ENCODE peak calls at places on chromosomes 11 and 22, in eight cellular contexts. One of them, this sample, is unnamed.

GRCh38 chr11:66190776-66191175 is 77.7 kb upstream of the RAB1B start:
- DNase-seq in endothelial cell of umbilical vein: no peak
- DNase-seq in vagina: no peak
- DNase-seq in HCT116: no peak
- DNase-seq in stomach: peak; percentile 57
- DNase-seq in transverse colon: peak; percentile 9
- DNase-seq in Panc1: no peak
- DNase-seq in K562: peak; percentile 16
- DNase-seq in this sample: no peak

GRCh38 chr22:50145741-50146439 is 24.6 kb upstream of the PANX2 start:
- DNase-seq in endothelial cell of umbilical vein: no peak
- DNase-seq in vagina: no peak
- DNase-seq in HCT116: no peak
- DNase-seq in stomach: no peak
- DNase-seq in transverse colon: no peak
- DNase-seq in Panc1: no peak
- DNase-seq in K562: no peak
- DNase-seq in this sample: no peak

GRCh38 chr11:126892781-126893180 is 107.8 kb downstream of the KIRREL3 start:
- DNase-seq in endothelial cell of umbilical vein: no peak
- DNase-seq in vagina: no peak
- DNase-seq in HCT116: no peak
- DNase-seq in stomach: no peak
- DNase-seq in transverse colon: no peak
- DNase-seq in Panc1: no peak
- DNase-seq in K562: no peak
- DNase-seq in this sample: no peak

GRCh38 chr11:126426820-126427749 is 71.6 kb downstream of the ST3GAL4 start:
- DNase-seq in endothelial cell of umbilical vein: no peak
- DNase-seq in vagina: no peak
- DNase-seq in HCT116: no peak
- DNase-seq in stomach: no peak
- DNase-seq in transverse colon: no peak
- DNase-seq in Panc1: no peak
- DNase-seq in K562: no peak
- DNase-seq in this sample: no peak

GRCh38 chr11:64036081-64037026 is 623 bp downstream of the FLRT1 start:
- DNase-seq in endothelial cell of umbilical vein: no peak
- DNase-seq in vagina: no peak
- DNase-seq in HCT116: no peak
- DNase-seq in stomach: no peak
- DNase-seq in transverse colon: no peak
- DNase-seq in Panc1: no peak
- DNase-seq in K562: no peak
- DNase-seq in this sample: no peak

GRCh38 chr11:33802414-33802950 is 28.2 kb upstream of the FBXO3 start:
- DNase-seq in endothelial cell of umbilical vein: peak; percentile 72
- DNase-seq in vagina: no peak
- DNase-seq in HCT116: peak; percentile 85
- DNase-seq in stomach: peak; percentile 58
- DNase-seq in transverse colon: peak; percentile 49
- DNase-seq in Panc1: peak; percentile 61
- DNase-seq in K562: no peak
- DNase-seq in this sample: no peak

GRCh38 chr11:73030130-73030529 is 112.0 kb downstream of the FCHSD2 start:
- DNase-seq in endothelial cell of umbilical vein: no peak
- DNase-seq in vagina: no peak
- DNase-seq in HCT116: no peak
- DNase-seq in stomach: no peak
- DNase-seq in transverse colon: no peak
- DNase-seq in Panc1: no peak
- DNase-seq in K562: no peak
- DNase-seq in this sample: no peak

GRCh38 chr11:112871909-112872511 is 89.2 kb upstream of the NCAM1 start:
- DNase-seq in endothelial cell of umbilical vein: no peak
- DNase-seq in vagina: no peak
- DNase-seq in HCT116: no peak
- DNase-seq in stomach: no peak
- DNase-seq in transverse colon: no peak
- DNase-seq in Panc1: no peak
- DNase-seq in K562: no peak
- DNase-seq in this sample: no peak

GRCh38 chr11:2804701-2805387 is 80.7 kb downstream of the CDKN1C start:
- DNase-seq in endothelial cell of umbilical vein: peak; percentile 6
- DNase-seq in vagina: peak; percentile 80
- DNase-seq in HCT116: no peak
- DNase-seq in stomach: peak; percentile 21
- DNase-seq in transverse colon: peak; percentile 6
- DNase-seq in Panc1: no peak
- DNase-seq in K562: no peak
- DNase-seq in this sample: peak; percentile 27

GRCh38 chr11:75384438-75385080 is 14.8 kb upstream of the RPS3 start:
- DNase-seq in endothelial cell of umbilical vein: peak; percentile 76
- DNase-seq in vagina: no peak
- DNase-seq in HCT116: peak; percentile 68
- DNase-seq in stomach: peak; percentile 86
- DNase-seq in transverse colon: peak; percentile 85
- DNase-seq in Panc1: no peak
- DNase-seq in K562: peak; percentile 85
- DNase-seq in this sample: peak; percentile 72

GRCh38 chr22:38317995-38318715 is 922 bp upstream of the CSNK1E start:
- DNase-seq in endothelial cell of umbilical vein: peak; percentile 83
- DNase-seq in vagina: no peak
- DNase-seq in HCT116: peak; percentile 81
- DNase-seq in stomach: peak; percentile 71
- DNase-seq in transverse colon: peak; percentile 85
- DNase-seq in Panc1: peak; percentile 77
- DNase-seq in K562: peak; percentile 84
- DNase-seq in this sample: peak; percentile 81

DNA sequence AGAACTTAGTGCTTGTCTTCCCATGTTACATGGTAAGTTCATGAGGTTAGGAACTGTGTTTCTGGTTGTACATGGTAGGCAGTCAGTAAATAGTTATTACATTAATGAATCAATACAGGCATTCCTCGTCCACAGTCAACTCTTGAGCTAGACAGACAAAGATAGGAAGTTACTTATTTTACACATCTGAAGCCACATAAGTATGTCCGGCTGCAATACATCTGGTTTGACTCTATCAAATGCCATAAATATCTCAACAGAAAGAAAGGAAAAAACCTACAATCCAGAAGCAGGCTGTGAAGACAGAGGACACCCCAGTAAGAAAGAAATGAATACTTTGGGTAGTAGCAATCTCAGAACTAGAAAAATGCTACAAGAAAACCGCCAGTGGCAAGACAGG is 86.4 kb downstream of the MAML2 start:
- DNase-seq in endothelial cell of umbilical vein: no peak
- DNase-seq in vagina: no peak
- DNase-seq in HCT116: no peak
- DNase-seq in stomach: no peak
- DNase-seq in transverse colon: no peak
- DNase-seq in Panc1: no peak
- DNase-seq in K562: no peak
- DNase-seq in this sample: no peak
- H3K4me1 ChIP-seq in endothelial cell of umbilical vein: peaks cover 40% of the 10 kb centered on the region
- H3K4me1 ChIP-seq in vagina: peaks cover 66% of the 10 kb centered on the region
- H3K4me1 ChIP-seq in HCT116: peaks cover 33% of the 10 kb centered on the region
- H3K4me1 ChIP-seq in stomach: peaks cover 20% of the 10 kb centered on the region
- H3K4me1 ChIP-seq in transverse colon: peaks cover 17% of the 10 kb centered on the region
- H3K4me1 ChIP-seq in Panc1: peaks cover 14% of the 10 kb centered on the region
- H3K4me1 ChIP-seq in K562: peaks cover 12% of the 10 kb centered on the region
- H3K4me1 ChIP-seq in this sample: peaks cover 37% of the 10 kb centered on the region

GRCh38 chr11:115653926-115654325 is 149.7 kb upstream of the CADM1 start:
- DNase-seq in endothelial cell of umbilical vein: no peak
- DNase-seq in vagina: no peak
- DNase-seq in HCT116: no peak
- DNase-seq in stomach: no peak
- DNase-seq in transverse colon: peak; percentile 83
- DNase-seq in Panc1: no peak
- DNase-seq in K562: no peak
- DNase-seq in this sample: no peak
- TF ChIP-seq POLR2AphosphoS5 in endothelial cell of umbilical vein: no peak
- TF ChIP-seq POLR2AphosphoS5 in vagina: no peak
- TF ChIP-seq POLR2AphosphoS5 in HCT116: no peak
- TF ChIP-seq POLR2AphosphoS5 in stomach: no peak
- TF ChIP-seq POLR2AphosphoS5 in transverse colon: no peak
- TF ChIP-seq POLR2AphosphoS5 in Panc1: no peak
- TF ChIP-seq POLR2AphosphoS5 in K562: no peak
- TF ChIP-seq POLR2AphosphoS5 in this sample: no peak

GRCh38 chr11:71998649-71999310 is at the start of gene IL18BP:
- DNase-seq in endothelial cell of umbilical vein: no peak
- DNase-seq in vagina: no peak
- DNase-seq in HCT116: no peak
- DNase-seq in stomach: no peak
- DNase-seq in transverse colon: peak; percentile 39
- DNase-seq in Panc1: no peak
- DNase-seq in K562: no peak
- DNase-seq in this sample: no peak
- H3K4me3 ChIP-seq in endothelial cell of umbilical vein: no peak within 1 kb of the TSS
- H3K4me3 ChIP-seq in vagina: peak within 1 kb of the TSS; percentile 36
- H3K4me3 ChIP-seq in HCT116: no peak within 1 kb of the TSS
- H3K4me3 ChIP-seq in stomach: peak within 1 kb of the TSS; percentile 16
- H3K4me3 ChIP-seq in transverse colon: peak within 1 kb of the TSS; percentile 20
- H3K4me3 ChIP-seq in Panc1: no peak within 1 kb of the TSS
- H3K4me3 ChIP-seq in K562: no peak within 1 kb of the TSS
- H3K4me3 ChIP-seq in this sample: peak within 1 kb of the TSS; percentile 12

GRCh38 chr11:44577231-44577834 is 11.9 kb downstream of the CD82 start:
- DNase-seq in endothelial cell of umbilical vein: no peak
- DNase-seq in vagina: no peak
- DNase-seq in HCT116: no peak
- DNase-seq in stomach: peak; percentile 36
- DNase-seq in transverse colon: no peak
- DNase-seq in Panc1: no peak
- DNase-seq in K562: no peak
- DNase-seq in this sample: peak; percentile 78

GRCh38 chr11:44575962-44576361 is 10.5 kb downstream of the CD82 start:
- DNase-seq in endothelial cell of umbilical vein: no peak
- DNase-seq in vagina: no peak
- DNase-seq in HCT116: no peak
- DNase-seq in stomach: no peak
- DNase-seq in transverse colon: no peak
- DNase-seq in Panc1: no peak
- DNase-seq in K562: no peak
- DNase-seq in this sample: no peak

GRCh38 chr11:44578279-44578678 is 12.8 kb downstream of the CD82 start:
- DNase-seq in endothelial cell of umbilical vein: no peak
- DNase-seq in vagina: no peak
- DNase-seq in HCT116: no peak
- DNase-seq in stomach: no peak
- DNase-seq in transverse colon: no peak
- DNase-seq in Panc1: no peak
- DNase-seq in K562: no peak
- DNase-seq in this sample: no peak

GRCh38 chr11:44582641-44583352 is 17.3 kb downstream of the CD82 start:
- DNase-seq in endothelial cell of umbilical vein: no peak
- DNase-seq in vagina: no peak
- DNase-seq in HCT116: no peak
- DNase-seq in stomach: no peak
- DNase-seq in transverse colon: no peak
- DNase-seq in Panc1: no peak
- DNase-seq in K562: no peak
- DNase-seq in this sample: no peak

DNA sequence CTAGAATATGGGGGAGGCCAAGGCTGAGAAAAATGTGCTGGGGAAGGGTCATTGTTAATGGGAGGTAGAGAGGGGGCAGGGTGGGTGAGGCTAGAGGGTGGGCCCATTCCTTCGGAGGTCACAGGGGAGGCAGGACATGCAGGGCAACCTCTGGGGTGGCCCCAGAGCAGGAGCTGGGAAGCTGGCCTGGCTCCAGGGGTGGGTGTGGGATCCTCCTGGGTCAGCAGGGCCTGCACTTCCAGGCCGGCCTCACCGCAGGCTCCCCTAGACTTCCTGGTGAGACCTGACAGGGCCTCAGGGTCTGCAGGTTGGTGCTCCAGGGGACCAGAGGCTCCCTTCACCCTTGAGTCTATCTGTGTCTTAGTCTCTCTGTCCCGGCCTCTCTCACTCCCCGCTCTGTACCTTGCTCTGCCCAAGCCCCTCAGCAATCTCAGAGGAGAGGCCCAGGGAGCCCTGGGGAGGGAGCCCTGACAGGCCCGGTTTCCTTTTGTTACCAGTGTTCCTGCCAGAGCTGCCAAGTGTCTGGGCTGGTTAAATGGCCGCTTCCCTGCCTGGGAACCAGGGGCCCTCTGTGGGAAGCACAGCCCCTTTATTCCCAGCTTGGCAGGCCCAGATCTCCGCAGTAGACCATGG is 13.8 kb downstream of the CD82 start:
- DNase-seq in endothelial cell of umbilical vein: peak; percentile 28
- DNase-seq in vagina: no peak
- DNase-seq in HCT116: no peak
- DNase-seq in stomach: no peak
- DNase-seq in transverse colon: no peak
- DNase-seq in Panc1: no peak
- DNase-seq in K562: no peak
- DNase-seq in this sample: no peak
- H3K4me1 ChIP-seq in endothelial cell of umbilical vein: no peaks in the 10 kb centered on the region
- H3K4me1 ChIP-seq in vagina: peaks cover 57% of the 10 kb centered on the region
- H3K4me1 ChIP-seq in HCT116: peaks cover 9% of the 10 kb centered on the region
- H3K4me1 ChIP-seq in stomach: peaks cover 74% of the 10 kb centered on the region
- H3K4me1 ChIP-seq in transverse colon: peaks cover 4% of the 10 kb centered on the region
- H3K4me1 ChIP-seq in Panc1: no peaks in the 10 kb centered on the region
- H3K4me1 ChIP-seq in K562: peaks cover 15% of the 10 kb centered on the region
- H3K4me1 ChIP-seq in this sample: peaks cover 12% of the 10 kb centered on the region

GRCh38 chr11:128520206-128520885 is 67.0 kb downstream of the ETS1 start:
- DNase-seq in endothelial cell of umbilical vein: no peak
- DNase-seq in vagina: no peak
- DNase-seq in HCT116: no peak
- DNase-seq in stomach: no peak
- DNase-seq in transverse colon: no peak
- DNase-seq in Panc1: no peak
- DNase-seq in K562: no peak
- DNase-seq in this sample: no peak
- TF ChIP-seq POLR2AphosphoS5 in endothelial cell of umbilical vein: no peak
- TF ChIP-seq POLR2AphosphoS5 in vagina: no peak
- TF ChIP-seq POLR2AphosphoS5 in HCT116: no peak
- TF ChIP-seq POLR2AphosphoS5 in stomach: no peak
- TF ChIP-seq POLR2AphosphoS5 in transverse colon: no peak
- TF ChIP-seq POLR2AphosphoS5 in Panc1: no peak
- TF ChIP-seq POLR2AphosphoS5 in K562: no peak
- TF ChIP-seq POLR2AphosphoS5 in this sample: no peak

This sample was measured in breast epithelium.